ENCODE peak calls at places on chromosome 2, in four cellular contexts. One of them, this sample, is unnamed.
A peak's percentile ranks its signal among the peaks of the same experiment; 100 is the strongest.

GRCh38 chr2:172870396-172870795 is 134.8 kb downstream of the RAPGEF4 start:
- DNase-seq in CD4-positive, CD25-positive, alpha-beta regulatory T cell: no peak
- DNase-seq in HCT116: no peak
- DNase-seq in ovary: no peak
- DNase-seq in this sample: no peak

GRCh38 chr2:170425291-170425751 is 247.4 kb downstream of the MYO3B start:
- DNase-seq in CD4-positive, CD25-positive, alpha-beta regulatory T cell: no peak
- DNase-seq in HCT116: no peak
- DNase-seq in ovary: no peak
- DNase-seq in this sample: no peak

GRCh38 chr2:97936199-97936598 is 59.5 kb downstream of the TMEM131 start:
- DNase-seq in ovary: no peak
- DNase-seq in HCT116: peak; percentile 54
- DNase-seq in CD4-positive, CD25-positive, alpha-beta regulatory T cell: no peak
- DNase-seq in this sample: no peak

GRCh38 chr2:129499747-129500146 is 479.7 kb upstream of the RAB6C start:
- DNase-seq in CD4-positive, CD25-positive, alpha-beta regulatory T cell: no peak
- DNase-seq in ovary: no peak
- DNase-seq in HCT116: no peak
- DNase-seq in this sample: no peak

GRCh38 chr2:173524257-173524951 is 169.7 kb downstream of the CDCA7 start:
- DNase-seq in HCT116: no peak
- DNase-seq in ovary: no peak
- DNase-seq in CD4-positive, CD25-positive, alpha-beta regulatory T cell: no peak
- DNase-seq in this sample: no peak

GRCh38 chr2:56009758-56010534 is 86.4 kb upstream of the EFEMP1 start:
- DNase-seq in CD4-positive, CD25-positive, alpha-beta regulatory T cell: no peak
- DNase-seq in HCT116: peak; percentile 26
- DNase-seq in ovary: no peak
- DNase-seq in this sample: no peak

GRCh38 chr2:197878792-197879191 is 74.4 kb downstream of the PLCL1 start:
- DNase-seq in ovary: no peak
- DNase-seq in CD4-positive, CD25-positive, alpha-beta regulatory T cell: no peak
- DNase-seq in HCT116: no peak
- DNase-seq in this sample: no peak

GRCh38 chr2:176575237-176575744 is 306.0 kb downstream of the MTX2 start:
- DNase-seq in CD4-positive, CD25-positive, alpha-beta regulatory T cell: no peak
- DNase-seq in ovary: no peak
- DNase-seq in HCT116: no peak
- DNase-seq in this sample: no peak

GRCh38 chr2:68385232-68385906 is 20.3 kb downstream of the PLEK start:
- DNase-seq in ovary: no peak
- DNase-seq in CD4-positive, CD25-positive, alpha-beta regulatory T cell: no peak
- DNase-seq in HCT116: no peak
- DNase-seq in this sample: no peak

GRCh38 chr2:180519276-180519675 is 461.1 kb upstream of the UBE2E3 start:
- DNase-seq in HCT116: peak; percentile 48
- DNase-seq in ovary: no peak
- DNase-seq in CD4-positive, CD25-positive, alpha-beta regulatory T cell: no peak
- DNase-seq in this sample: no peak

GRCh38 chr2:43107679-43108078 is 118.7 kb downstream of the ZFP36L2 start:
- DNase-seq in ovary: peak; percentile 33
- DNase-seq in CD4-positive, CD25-positive, alpha-beta regulatory T cell: no peak
- DNase-seq in HCT116: no peak
- DNase-seq in this sample: no peak

GRCh38 chr2:1864301-1864980 is 120.1 kb upstream of the PXDN start:
- DNase-seq in CD4-positive, CD25-positive, alpha-beta regulatory T cell: no peak
- DNase-seq in ovary: no peak
- DNase-seq in HCT116: no peak
- DNase-seq in this sample: no peak

GRCh38 chr2:44934521-44934961 is 7.0 kb upstream of the SIX3 start:
- DNase-seq in ovary: no peak
- DNase-seq in HCT116: no peak
- DNase-seq in CD4-positive, CD25-positive, alpha-beta regulatory T cell: no peak
- DNase-seq in this sample: no peak

GRCh38 chr2:42933824-42934254 is 141.5 kb upstream of the HAAO start:
- DNase-seq in CD4-positive, CD25-positive, alpha-beta regulatory T cell: no peak
- DNase-seq in ovary: no peak
- DNase-seq in HCT116: no peak
- DNase-seq in this sample: no peak

GRCh38 chr2:239145601-239146000 is 255.2 kb downstream of the HDAC4 start:
- DNase-seq in CD4-positive, CD25-positive, alpha-beta regulatory T cell: no peak
- DNase-seq in ovary: no peak
- DNase-seq in HCT116: no peak
- DNase-seq in this sample: no peak

GRCh38 chr2:96636772-96637171 is 1.3 kb downstream of the KANSL3 start:
- DNase-seq in CD4-positive, CD25-positive, alpha-beta regulatory T cell: no peak
- DNase-seq in ovary: peak; percentile 27
- DNase-seq in HCT116: no peak
- DNase-seq in this sample: no peak
- H3K27me3 ChIP-seq in CD4-positive, CD25-positive, alpha-beta regulatory T cell: no peaks in the 10 kb centered on the region
- H3K27me3 ChIP-seq in ovary: no peaks in the 10 kb centered on the region
- H3K27me3 ChIP-seq in HCT116: no peaks in the 10 kb centered on the region
- H3K27me3 ChIP-seq in this sample: no peaks in the 10 kb centered on the region

DNA sequence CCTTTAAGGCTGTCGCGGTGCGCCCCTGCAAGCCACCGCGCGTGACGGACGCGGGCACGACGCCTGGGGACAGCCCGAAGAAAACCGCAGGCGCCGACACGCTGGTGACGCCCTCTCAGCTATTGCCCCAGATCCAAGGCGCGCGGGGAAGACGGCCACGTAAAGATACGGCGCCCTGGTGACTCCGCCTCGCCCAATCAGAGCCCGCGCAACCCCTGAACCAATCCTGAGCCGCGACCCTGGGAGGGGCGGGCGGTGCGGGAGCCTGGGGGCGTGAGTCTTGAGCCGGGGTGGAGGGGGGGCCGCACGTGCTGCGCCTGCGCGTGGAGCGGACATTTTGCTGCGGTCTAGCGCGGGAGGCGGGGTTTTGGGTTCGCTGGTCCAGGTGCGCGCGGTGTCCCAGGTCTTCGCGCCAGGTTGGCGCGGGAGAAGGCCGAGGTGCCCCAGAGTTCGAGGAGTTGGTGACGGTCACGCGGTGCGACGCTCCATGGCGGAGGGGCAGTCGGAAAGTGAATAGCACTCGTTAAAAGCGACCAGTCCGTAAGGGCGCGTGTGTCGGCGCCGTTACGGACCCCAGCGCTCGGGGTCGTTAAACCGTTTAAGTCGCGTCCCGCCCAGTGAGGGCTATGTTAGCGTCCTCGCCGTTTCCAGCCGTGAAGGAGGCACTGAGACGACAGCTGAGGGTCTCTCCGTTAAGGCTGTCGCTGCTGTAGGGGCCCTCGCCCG is 15.9 kb downstream of the NMUR1 start:
- DNase-seq in ovary: peak; percentile 97
- DNase-seq in HCT116: peak; percentile 92
- DNase-seq in CD4-positive, CD25-positive, alpha-beta regulatory T cell: peak; percentile 99
- DNase-seq in this sample: peak; percentile 98
- H3K27ac ChIP-seq in ovary: peak overlapping the region; percentile 80
- H3K27ac ChIP-seq in HCT116: peak overlapping the region; percentile 61
- H3K27ac ChIP-seq in CD4-positive, CD25-positive, alpha-beta regulatory T cell: peak overlapping the region; percentile 92
- H3K27ac ChIP-seq in this sample: peak overlapping the region; percentile 81

DNA sequence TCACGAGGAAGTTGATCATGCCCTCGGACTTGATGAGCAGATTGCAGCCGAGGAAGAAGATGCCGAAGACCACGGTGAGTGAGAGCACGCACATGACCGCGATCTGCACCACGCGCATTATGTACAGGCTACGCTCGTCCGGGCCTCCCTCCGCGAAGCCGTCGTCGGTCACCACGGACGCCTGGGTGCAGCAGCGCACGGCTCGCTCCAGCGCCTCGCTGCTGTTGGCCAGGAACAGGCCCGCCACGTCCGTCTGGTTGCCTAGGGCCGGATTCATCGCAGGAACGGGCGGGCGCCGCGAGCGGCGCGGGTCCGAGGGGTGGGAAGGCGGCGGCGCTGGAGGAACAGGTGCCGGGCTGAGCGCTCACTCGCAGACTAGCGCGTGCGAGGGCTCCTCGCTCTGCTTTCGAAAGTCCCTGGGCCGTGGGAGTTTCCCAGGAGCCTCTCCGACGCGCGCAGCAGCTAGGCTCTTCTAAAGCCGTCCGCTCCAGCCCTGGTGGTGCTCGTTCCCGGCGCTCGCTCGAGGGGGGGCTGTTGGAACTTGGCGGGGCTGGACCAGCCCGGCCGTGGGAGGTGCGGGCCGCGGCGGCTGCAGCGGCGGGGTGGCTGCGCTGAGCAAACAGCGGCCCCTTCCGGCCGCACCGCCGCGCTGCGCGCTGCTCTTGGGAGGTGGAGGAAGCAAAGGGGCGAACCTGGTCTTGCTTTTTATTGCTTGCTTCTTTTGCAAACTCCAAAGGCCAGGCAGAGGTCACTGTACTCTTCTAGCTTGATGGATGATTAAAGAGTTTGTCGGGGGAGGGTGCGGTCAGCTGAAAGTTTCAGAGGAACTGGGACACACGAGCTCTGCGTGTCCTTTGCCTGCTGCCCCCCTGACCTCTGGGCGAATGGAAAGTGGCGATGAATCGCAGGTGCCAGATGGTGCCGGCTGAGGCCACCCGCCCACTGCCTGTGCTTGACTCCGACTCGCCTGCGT is at the start of gene RPRM:
- DNase-seq in CD4-positive, CD25-positive, alpha-beta regulatory T cell: peak; percentile 57
- DNase-seq in ovary: peak; percentile 89
- DNase-seq in HCT116: peak; percentile 29
- DNase-seq in this sample: peak; percentile 71
- H3K27me3 ChIP-seq in CD4-positive, CD25-positive, alpha-beta regulatory T cell: peaks cover 25% of the 10 kb centered on the region
- H3K27me3 ChIP-seq in ovary: no peaks in the 10 kb centered on the region
- H3K27me3 ChIP-seq in HCT116: no peaks in the 10 kb centered on the region
- H3K27me3 ChIP-seq in this sample: peaks cover 4% of the 10 kb centered on the region

DNA sequence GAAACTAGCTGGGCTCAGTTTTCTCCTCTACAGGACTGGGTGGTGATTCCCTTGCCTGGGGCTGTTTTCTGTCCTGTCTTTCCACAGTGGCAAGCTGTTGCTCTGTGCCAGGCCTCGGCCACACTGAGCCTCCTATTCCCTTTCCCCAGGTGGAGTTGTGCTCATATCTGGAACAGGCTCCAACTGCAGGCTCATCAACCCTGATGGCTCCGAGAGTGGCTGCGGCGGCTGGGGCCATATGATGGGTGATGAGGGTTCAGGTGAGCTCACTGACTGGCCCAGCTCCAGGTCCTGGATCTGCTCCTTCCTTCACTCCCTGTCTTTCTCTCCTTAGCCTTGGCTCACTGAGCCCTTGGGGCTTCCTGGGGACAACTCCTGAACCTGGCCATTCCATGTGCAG is 4.0 kb downstream of the NAGK start:
- DNase-seq in HCT116: no peak
- DNase-seq in ovary: no peak
- DNase-seq in CD4-positive, CD25-positive, alpha-beta regulatory T cell: no peak
- DNase-seq in this sample: no peak
- H3K27ac ChIP-seq in HCT116: no peak overlapping the region
- H3K27ac ChIP-seq in ovary: no peak overlapping the region
- H3K27ac ChIP-seq in CD4-positive, CD25-positive, alpha-beta regulatory T cell: peak overlapping the region; percentile 82
- H3K27ac ChIP-seq in this sample: no peak overlapping the region

DNA sequence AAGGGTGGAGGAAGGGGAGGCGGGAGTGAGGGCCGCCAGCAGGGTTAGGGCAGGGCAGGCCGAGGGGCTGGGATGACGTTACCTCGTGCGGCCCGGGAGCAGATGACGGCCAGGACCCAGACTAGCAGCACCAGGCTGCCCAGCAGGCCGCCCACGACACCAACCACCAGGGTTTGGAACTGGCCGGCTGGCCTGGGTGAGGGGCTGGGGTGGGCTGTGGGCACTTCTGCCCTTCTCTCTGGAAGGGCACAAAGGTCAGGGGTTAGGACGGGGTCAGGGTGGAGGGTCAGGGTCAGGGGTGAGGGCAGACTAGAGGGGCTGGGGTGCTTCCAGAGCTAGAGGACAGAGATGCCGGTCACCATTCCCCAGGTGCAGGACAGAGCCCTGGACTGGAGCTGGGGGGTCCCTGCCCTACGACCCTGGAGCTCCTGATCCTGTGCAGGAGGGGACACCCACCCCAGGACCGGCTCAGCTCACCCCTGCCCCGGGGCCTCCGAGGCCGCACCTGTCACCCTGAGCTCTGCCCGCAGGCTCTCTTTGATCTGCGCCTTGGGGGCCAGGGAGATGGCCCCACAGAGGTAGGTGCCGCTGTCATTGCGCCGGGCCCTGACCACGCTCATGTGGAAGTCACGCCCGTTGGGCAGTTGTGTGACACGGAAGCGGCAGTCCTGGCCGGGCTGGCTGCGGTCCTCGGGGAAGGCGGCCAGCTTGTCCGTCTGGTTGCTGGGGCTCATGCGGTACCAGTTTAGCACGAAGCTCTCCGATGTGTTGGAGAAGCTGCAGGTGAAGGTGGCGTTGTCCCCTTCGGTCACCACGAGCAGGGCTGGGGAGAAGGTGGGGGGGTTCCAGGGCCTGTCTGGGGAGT is 6.3 kb downstream of the PDCD1 start:
- DNase-seq in HCT116: no peak
- DNase-seq in ovary: no peak
- DNase-seq in CD4-positive, CD25-positive, alpha-beta regulatory T cell: no peak
- DNase-seq in this sample: no peak
- H3K27me3 ChIP-seq in HCT116: no peaks in the 10 kb centered on the region
- H3K27me3 ChIP-seq in ovary: no peaks in the 10 kb centered on the region
- H3K27me3 ChIP-seq in CD4-positive, CD25-positive, alpha-beta regulatory T cell: no peaks in the 10 kb centered on the region
- H3K27me3 ChIP-seq in this sample: peaks cover 5% of the 10 kb centered on the region

DNA sequence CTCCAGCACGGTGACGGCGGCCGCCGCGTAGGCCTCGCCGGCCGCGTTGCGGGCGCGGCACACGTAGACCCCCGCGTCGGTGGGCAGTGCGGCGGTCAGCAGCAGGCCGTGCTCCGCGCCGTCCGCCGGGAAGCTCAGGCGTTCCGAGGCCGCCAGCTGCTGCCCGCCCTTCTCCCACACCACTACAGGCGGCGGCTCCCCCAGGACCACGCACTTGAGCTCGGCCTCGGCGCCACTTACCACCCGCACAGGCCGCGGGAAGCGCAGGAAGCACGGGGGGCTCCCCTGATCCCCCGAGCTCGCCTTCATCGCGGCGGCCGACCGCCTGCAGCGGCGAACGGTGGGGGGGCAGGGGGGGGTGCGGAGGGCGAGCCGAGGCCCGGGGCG is 422 bp downstream of the OBSL1 start:
- DNase-seq in HCT116: no peak
- DNase-seq in ovary: peak; percentile 57
- DNase-seq in CD4-positive, CD25-positive, alpha-beta regulatory T cell: no peak
- DNase-seq in this sample: no peak
- H3K27ac ChIP-seq in HCT116: no peak overlapping the region
- H3K27ac ChIP-seq in ovary: peak overlapping the region; percentile 97
- H3K27ac ChIP-seq in CD4-positive, CD25-positive, alpha-beta regulatory T cell: no peak overlapping the region
- H3K27ac ChIP-seq in this sample: peak overlapping the region; percentile 83

DNA sequence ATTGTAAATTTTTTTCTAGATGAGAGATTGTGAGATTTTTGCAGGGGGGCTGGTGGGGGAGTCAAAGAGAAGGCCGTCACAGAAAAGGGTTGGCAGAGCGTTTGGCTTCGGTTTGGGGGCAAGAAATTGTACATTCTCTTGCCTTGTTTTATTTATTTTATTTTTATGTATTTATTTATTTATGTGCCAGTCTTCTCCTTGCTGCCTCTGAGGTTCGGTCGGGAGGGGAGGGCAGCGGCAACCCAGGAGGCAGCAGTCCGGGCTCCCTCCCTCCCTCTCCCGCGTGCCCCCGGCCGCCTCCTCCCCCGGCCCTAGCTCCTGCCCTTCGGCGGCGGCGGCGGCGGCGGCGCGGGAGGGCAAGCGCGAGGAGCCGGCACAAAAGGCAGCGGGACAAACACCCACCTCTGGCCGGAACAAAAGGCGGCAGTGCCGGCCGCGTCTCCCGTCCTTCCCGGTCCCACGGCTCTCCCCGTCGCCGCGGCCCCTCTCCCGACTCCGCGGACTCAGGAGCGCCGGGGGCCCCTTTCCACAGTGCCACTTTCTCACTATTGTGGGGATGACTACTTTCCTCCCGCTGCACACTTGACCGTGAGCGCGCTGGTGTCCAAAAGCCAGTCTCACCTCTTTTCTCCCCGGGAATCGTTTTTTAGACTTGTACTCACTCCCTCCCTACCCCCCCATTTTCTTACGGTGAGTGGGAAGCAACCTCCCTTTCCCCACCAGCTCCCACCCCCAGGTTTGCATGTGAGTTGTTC is 1.2 kb downstream of the BCL11A start:
- DNase-seq in ovary: peak; percentile 17
- DNase-seq in HCT116: no peak
- DNase-seq in CD4-positive, CD25-positive, alpha-beta regulatory T cell: no peak
- DNase-seq in this sample: no peak
- H3K27me3 ChIP-seq in ovary: no peaks in the 10 kb centered on the region
- H3K27me3 ChIP-seq in HCT116: peaks cover 63% of the 10 kb centered on the region
- H3K27me3 ChIP-seq in CD4-positive, CD25-positive, alpha-beta regulatory T cell: peaks cover 27% of the 10 kb centered on the region
- H3K27me3 ChIP-seq in this sample: peaks cover 2% of the 10 kb centered on the region

This sample was measured in lung.